ENCODE peak calls at places on chromosome 12, in eight cellular contexts. One of them, this sample, is unnamed.
A peak's percentile ranks its signal among the peaks of the same experiment; 100 is the strongest.

GRCh38 chr12:47884501-47884900 is 20.3 kb downstream of the VDR start:
- DNase-seq in transverse colon: no peak
- DNase-seq in heart left ventricle: no peak
- DNase-seq in prostate gland: no peak
- DNase-seq in Peyer's patch: no peak
- DNase-seq in ovary: no peak
- DNase-seq in stomach: no peak
- DNase-seq in GM12878: no peak
- DNase-seq in this sample: no peak

GRCh38 chr12:103441437-103442186 is 54.2 kb downstream of the C12orf42 start:
- DNase-seq in transverse colon: peak; percentile 25
- DNase-seq in heart left ventricle: no peak
- DNase-seq in prostate gland: no peak
- DNase-seq in Peyer's patch: peak; percentile 73
- DNase-seq in ovary: no peak
- DNase-seq in stomach: no peak
- DNase-seq in GM12878: peak; percentile 97
- DNase-seq in this sample: no peak

GRCh38 chr12:22018860-22019259 is 27.2 kb upstream of the CMAS start:
- DNase-seq in transverse colon: no peak
- DNase-seq in heart left ventricle: no peak
- DNase-seq in prostate gland: no peak
- DNase-seq in Peyer's patch: no peak
- DNase-seq in ovary: no peak
- DNase-seq in stomach: no peak
- DNase-seq in GM12878: no peak
- DNase-seq in this sample: no peak

GRCh38 chr12:109737631-109738030 is 24.0 kb downstream of the FAM222A start:
- DNase-seq in transverse colon: no peak
- DNase-seq in heart left ventricle: no peak
- DNase-seq in prostate gland: no peak
- DNase-seq in Peyer's patch: no peak
- DNase-seq in ovary: no peak
- DNase-seq in stomach: peak; percentile 25
- DNase-seq in GM12878: no peak
- DNase-seq in this sample: no peak

GRCh38 chr12:71958056-71958455 is 19.4 kb downstream of the TPH2 start:
- DNase-seq in transverse colon: no peak
- DNase-seq in heart left ventricle: no peak
- DNase-seq in prostate gland: no peak
- DNase-seq in Peyer's patch: no peak
- DNase-seq in ovary: no peak
- DNase-seq in stomach: no peak
- DNase-seq in GM12878: no peak
- DNase-seq in this sample: no peak

GRCh38 chr12:116133149-116133548 is 144.3 kb downstream of the MED13L start:
- DNase-seq in transverse colon: no peak
- DNase-seq in heart left ventricle: no peak
- DNase-seq in prostate gland: no peak
- DNase-seq in Peyer's patch: no peak
- DNase-seq in ovary: no peak
- DNase-seq in stomach: no peak
- DNase-seq in GM12878: no peak
- DNase-seq in this sample: no peak

GRCh38 chr12:51377099-51377984 is 13.9 kb downstream of the GALNT6 start:
- DNase-seq in transverse colon: no peak
- DNase-seq in heart left ventricle: no peak
- DNase-seq in prostate gland: no peak
- DNase-seq in Peyer's patch: no peak
- DNase-seq in ovary: no peak
- DNase-seq in stomach: no peak
- DNase-seq in GM12878: no peak
- DNase-seq in this sample: no peak

GRCh38 chr12:13534645-13535398 is 338.3 kb downstream of the EMP1 start:
- DNase-seq in transverse colon: peak; percentile 68
- DNase-seq in heart left ventricle: peak; percentile 49
- DNase-seq in prostate gland: peak; percentile 10
- DNase-seq in Peyer's patch: peak; percentile 60
- DNase-seq in ovary: peak; percentile 24
- DNase-seq in stomach: peak; percentile 79
- DNase-seq in GM12878: no peak
- DNase-seq in this sample: no peak

GRCh38 chr12:29741342-29742241 is 42.1 kb downstream of the TMTC1 start:
- DNase-seq in transverse colon: no peak
- DNase-seq in heart left ventricle: no peak
- DNase-seq in prostate gland: no peak
- DNase-seq in Peyer's patch: no peak
- DNase-seq in ovary: no peak
- DNase-seq in stomach: no peak
- DNase-seq in GM12878: no peak
- DNase-seq in this sample: no peak

GRCh38 chr12:53196486-53196885 is 10.6 kb downstream of the ITGB7 start:
- DNase-seq in transverse colon: no peak
- DNase-seq in heart left ventricle: no peak
- DNase-seq in prostate gland: no peak
- DNase-seq in Peyer's patch: no peak
- DNase-seq in ovary: no peak
- DNase-seq in stomach: no peak
- DNase-seq in GM12878: no peak
- DNase-seq in this sample: no peak

GRCh38 chr12:52037248-52037861 is 13.9 kb upstream of the NR4A1 start:
- DNase-seq in transverse colon: peak; percentile 61
- DNase-seq in heart left ventricle: peak; percentile 75
- DNase-seq in prostate gland: no peak
- DNase-seq in Peyer's patch: no peak
- DNase-seq in ovary: peak; percentile 86
- DNase-seq in stomach: peak; percentile 54
- DNase-seq in GM12878: no peak
- DNase-seq in this sample: peak; percentile 92

GRCh38 chr12:120688527-120689071 is 1.6 kb downstream of the MLEC start:
- DNase-seq in transverse colon: peak; percentile 56
- DNase-seq in heart left ventricle: no peak
- DNase-seq in prostate gland: no peak
- DNase-seq in Peyer's patch: no peak
- DNase-seq in ovary: no peak
- DNase-seq in stomach: no peak
- DNase-seq in GM12878: no peak
- DNase-seq in this sample: no peak

GRCh38 chr12:11183009-11183408 is 3.7 kb downstream of the TAS2R42 start:
- DNase-seq in transverse colon: no peak
- DNase-seq in heart left ventricle: no peak
- DNase-seq in prostate gland: no peak
- DNase-seq in Peyer's patch: no peak
- DNase-seq in ovary: no peak
- DNase-seq in stomach: no peak
- DNase-seq in GM12878: no peak
- DNase-seq in this sample: no peak

GRCh38 chr12:7369274-7369729 is 65.4 kb downstream of the ACSM4 start:
- DNase-seq in transverse colon: no peak
- DNase-seq in heart left ventricle: peak; percentile 39
- DNase-seq in prostate gland: no peak
- DNase-seq in Peyer's patch: no peak
- DNase-seq in ovary: no peak
- DNase-seq in stomach: no peak
- DNase-seq in GM12878: peak; percentile 33
- DNase-seq in this sample: no peak
- TF ChIP-seq POLR2A in transverse colon: no peak
- TF ChIP-seq POLR2A in heart left ventricle: no peak
- TF ChIP-seq POLR2A in prostate gland: no peak
- TF ChIP-seq POLR2A in Peyer's patch: no peak
- TF ChIP-seq POLR2A in ovary: no peak
- TF ChIP-seq POLR2A in stomach: no peak
- TF ChIP-seq POLR2A in GM12878: no peak
- TF ChIP-seq POLR2A in this sample: no peak

DNA sequence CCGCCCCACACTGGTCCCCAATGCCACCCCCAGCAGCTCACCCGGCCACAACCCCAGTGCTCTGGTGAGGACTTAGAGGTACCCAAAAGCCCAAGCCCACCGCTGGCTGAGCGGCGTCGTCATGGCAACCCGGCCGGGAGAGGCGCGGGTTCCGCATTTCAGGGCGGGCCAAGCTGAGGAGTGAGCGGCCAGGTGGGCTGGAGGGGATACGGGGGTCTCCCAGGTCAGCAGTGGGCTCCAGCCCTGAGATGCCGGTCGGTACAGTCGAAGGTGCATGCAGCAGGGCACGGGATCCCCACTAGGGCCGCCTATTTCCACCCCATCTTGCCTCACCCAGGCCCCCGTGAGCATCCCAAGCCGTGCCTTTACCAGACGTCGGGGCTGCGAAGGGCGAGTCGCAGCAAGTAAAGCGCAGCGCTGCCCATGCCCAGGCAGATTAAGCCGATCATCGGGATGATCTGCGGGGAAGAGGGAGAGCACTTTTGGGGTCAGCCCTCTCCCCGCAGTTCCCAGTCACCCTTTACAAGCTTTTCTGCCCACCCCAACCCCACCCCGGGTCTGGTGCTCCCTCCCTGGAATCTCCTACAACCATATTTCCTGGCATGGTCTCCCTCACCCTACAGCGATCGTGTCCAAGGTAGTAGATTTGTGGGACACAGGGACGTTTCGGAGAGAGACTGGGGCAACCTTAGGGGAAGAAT is 6.9 kb downstream of the SHMT2 start:
- DNase-seq in transverse colon: no peak
- DNase-seq in heart left ventricle: no peak
- DNase-seq in prostate gland: no peak
- DNase-seq in Peyer's patch: no peak
- DNase-seq in ovary: no peak
- DNase-seq in stomach: no peak
- DNase-seq in GM12878: no peak
- DNase-seq in this sample: no peak
- TF ChIP-seq POLR2A in transverse colon: no peak
- TF ChIP-seq POLR2A in heart left ventricle: no peak
- TF ChIP-seq POLR2A in prostate gland: no peak
- TF ChIP-seq POLR2A in Peyer's patch: no peak
- TF ChIP-seq POLR2A in ovary: no peak
- TF ChIP-seq POLR2A in stomach: no peak
- TF ChIP-seq POLR2A in GM12878: peak; percentile 62
- TF ChIP-seq POLR2A in this sample: no peak

GRCh38 chr12:130606245-130606644 is 109.9 kb downstream of the RIMBP2 start:
- DNase-seq in transverse colon: no peak
- DNase-seq in heart left ventricle: no peak
- DNase-seq in prostate gland: no peak
- DNase-seq in Peyer's patch: no peak
- DNase-seq in ovary: no peak
- DNase-seq in stomach: no peak
- DNase-seq in GM12878: no peak
- DNase-seq in this sample: no peak
- TF ChIP-seq POLR2A in transverse colon: no peak
- TF ChIP-seq POLR2A in heart left ventricle: no peak
- TF ChIP-seq POLR2A in prostate gland: no peak
- TF ChIP-seq POLR2A in Peyer's patch: no peak
- TF ChIP-seq POLR2A in ovary: no peak
- TF ChIP-seq POLR2A in stomach: no peak
- TF ChIP-seq POLR2A in GM12878: no peak
- TF ChIP-seq POLR2A in this sample: no peak

GRCh38 chr12:66189476-66189823 is 436 bp downstream of the IRAK3 start:
- DNase-seq in transverse colon: no peak
- DNase-seq in heart left ventricle: no peak
- DNase-seq in prostate gland: no peak
- DNase-seq in Peyer's patch: no peak
- DNase-seq in ovary: no peak
- DNase-seq in stomach: no peak
- DNase-seq in GM12878: no peak
- DNase-seq in this sample: no peak
- TF ChIP-seq POLR2A in transverse colon: no peak
- TF ChIP-seq POLR2A in heart left ventricle: no peak
- TF ChIP-seq POLR2A in prostate gland: no peak
- TF ChIP-seq POLR2A in Peyer's patch: no peak
- TF ChIP-seq POLR2A in ovary: no peak
- TF ChIP-seq POLR2A in stomach: no peak
- TF ChIP-seq POLR2A in GM12878: no peak
- TF ChIP-seq POLR2A in this sample: no peak

DNA sequence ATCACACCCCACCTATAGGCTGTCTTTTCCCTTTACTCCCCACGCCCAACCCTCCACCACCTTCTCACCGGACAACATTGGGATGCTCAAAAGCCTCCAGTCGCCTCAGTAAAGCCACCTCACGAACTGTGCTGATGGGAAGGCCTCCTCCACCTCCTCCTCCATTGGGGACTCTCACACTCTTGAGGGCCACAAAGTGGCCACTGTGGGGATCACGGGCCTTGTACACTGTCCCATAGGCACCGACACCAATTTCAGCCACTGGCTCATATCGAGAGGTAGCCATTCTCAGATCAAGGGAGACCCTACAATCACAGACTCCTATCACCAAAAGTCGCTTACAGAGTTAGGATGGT is 700 bp downstream of the CDK4 start:
- DNase-seq in transverse colon: no peak
- DNase-seq in heart left ventricle: no peak
- DNase-seq in prostate gland: no peak
- DNase-seq in Peyer's patch: no peak
- DNase-seq in ovary: no peak
- DNase-seq in stomach: no peak
- DNase-seq in GM12878: no peak
- DNase-seq in this sample: peak; percentile 93
- TF ChIP-seq POLR2A in transverse colon: no peak
- TF ChIP-seq POLR2A in heart left ventricle: no peak
- TF ChIP-seq POLR2A in prostate gland: no peak
- TF ChIP-seq POLR2A in Peyer's patch: no peak
- TF ChIP-seq POLR2A in ovary: no peak
- TF ChIP-seq POLR2A in stomach: no peak
- TF ChIP-seq POLR2A in GM12878: no peak
- TF ChIP-seq POLR2A in this sample: no peak

DNA sequence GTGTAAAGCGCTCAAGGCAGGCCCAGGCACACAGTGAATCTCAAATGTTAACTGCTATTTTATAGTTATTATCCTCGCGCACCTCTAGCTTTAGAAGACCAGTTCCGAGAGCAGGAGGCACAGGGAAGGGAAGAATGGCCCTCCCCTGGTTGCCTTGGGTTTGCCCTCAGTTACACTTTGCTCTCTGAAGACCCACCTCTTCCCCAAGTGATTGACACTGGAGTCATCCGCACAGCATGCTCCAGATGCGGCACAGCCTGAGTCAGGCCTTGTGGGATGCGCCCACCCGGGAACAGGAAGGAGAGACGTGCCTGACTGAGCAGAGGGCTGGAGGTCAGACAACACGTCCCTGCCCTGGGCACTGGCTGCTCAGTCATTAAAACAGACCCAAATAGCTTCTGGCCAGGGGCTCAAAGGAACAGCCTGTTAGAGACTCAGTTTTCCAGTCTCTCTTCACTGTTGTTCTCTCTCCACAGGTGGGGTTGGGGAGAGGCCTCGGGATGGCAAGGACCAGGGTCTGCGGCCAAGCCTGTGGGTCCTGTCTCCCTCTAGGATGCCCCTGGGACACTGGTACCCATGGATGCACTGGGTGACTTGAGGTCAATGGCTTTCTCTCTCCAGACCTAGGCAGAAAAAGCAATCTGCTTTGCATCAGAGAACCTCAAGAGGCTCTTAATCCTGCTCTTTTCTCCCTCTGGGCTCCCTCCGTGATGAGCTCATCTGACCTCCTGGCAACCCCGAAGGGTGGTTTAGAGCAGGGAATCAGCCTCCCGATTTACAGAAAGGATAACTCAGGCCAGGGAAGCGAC is 13.6 kb upstream of the MLXIP start:
- DNase-seq in transverse colon: no peak
- DNase-seq in heart left ventricle: no peak
- DNase-seq in prostate gland: no peak
- DNase-seq in Peyer's patch: no peak
- DNase-seq in ovary: peak; percentile 80
- DNase-seq in stomach: no peak
- DNase-seq in GM12878: no peak
- DNase-seq in this sample: no peak
- TF ChIP-seq POLR2A in transverse colon: no peak
- TF ChIP-seq POLR2A in heart left ventricle: no peak
- TF ChIP-seq POLR2A in prostate gland: no peak
- TF ChIP-seq POLR2A in Peyer's patch: no peak
- TF ChIP-seq POLR2A in ovary: peak; percentile 2
- TF ChIP-seq POLR2A in stomach: no peak
- TF ChIP-seq POLR2A in GM12878: no peak
- TF ChIP-seq POLR2A in this sample: no peak